ENCODE peak calls at places on chromosomes 2 and 18, in six cellular contexts. X, M, Q, T, Z and F are unnamed samples.

GRCh38 chr18:60485207-60485606 is 112.6 kb upstream of the MC4R start:
- DNase-seq in X (peak), M (no peak), Q (peak), T (no peak), Z (no peak), F (no peak)

GRCh38 chr2:121502246-121502645 is 28.4 kb upstream of the RNU4ATAC start:
- DNase-seq in X (peak), M (no peak), Q (peak), T (peak), Z (no peak), F (no peak)

GRCh38 chr2:6791682-6792081 is 74.0 kb downstream of the CMPK2 start:
- DNase-seq in X (no peak), M (peak), Q (no peak), T (no peak), Z (no peak), F (no peak)

GRCh38 chr2:20507166-20507692 is 60.4 kb downstream of the RHOB start:
- DNase-seq in X (no peak), M (no peak), Q (peak), T (peak), Z (no peak), F (no peak)

GRCh38 chr18:45110577-45111506 is 430.2 kb downstream of the SETBP1 start:
- DNase-seq in X (no peak), M (no peak), Q (no peak), T (no peak), Z (no peak), F (no peak)

GRCh38 chr2:46010925-46011490 is 286.2 kb upstream of the EPAS1 start:
- DNase-seq in X (peak), M (peak), Q (peak), T (peak), Z (peak), F (no peak)

GRCh38 chr2:143160732-143161707 is 31.8 kb downstream of the ARHGAP15 start:
- DNase-seq in X (no peak), M (no peak), Q (no peak), T (no peak), Z (no peak), F (peak)

GRCh38 chr18:58297198-58297597 is 253.2 kb downstream of the NEDD4L start:
- DNase-seq in X (peak), M (peak), Q (peak), T (peak), Z (no peak), F (no peak)

GRCh38 chr2:174048238-174048637 is 83.1 kb upstream of the SP3 start:
- DNase-seq in X (no peak), M (no peak), Q (no peak), T (no peak), Z (no peak), F (no peak)

GRCh38 chr2:17749753-17750438 is 3.7 kb downstream of the SMC6 start:
- DNase-seq in X (no peak), M (no peak), Q (no peak), T (no peak), Z (no peak), F (no peak)

GRCh38 chr2:205187731-205188130 is 494.6 kb upstream of the NRP2 start:
- DNase-seq in X (peak), M (no peak), Q (peak), T (no peak), Z (no peak), F (no peak)

GRCh38 chr2:102449370-102449974 is 23.6 kb upstream of the SLC9A4 start:
- DNase-seq in X (peak), M (peak), Q (peak), T (peak), Z (peak), F (no peak)

GRCh38 chr2:71829008-71829407 is 318.7 kb downstream of the CYP26B1 start:
- DNase-seq in X (no peak), M (no peak), Q (no peak), T (no peak), Z (no peak), F (no peak)
- H4K8ac ChIP-seq in X (no peak), M (no peak), Q (no peak), T (no peak), Z (no peak), F (no peak)

GRCh38 chr2:72146357-72147302 is 1.0 kb downstream of the CYP26B1 start:
- DNase-seq in X (peak), M (no peak), Q (no peak), T (no peak), Z (peak), F (no peak)
- H3K4me3 ChIP-seq in X (peak), M (peak), Q (no peak), T (peak), Z (peak), F (peak)

DNA sequence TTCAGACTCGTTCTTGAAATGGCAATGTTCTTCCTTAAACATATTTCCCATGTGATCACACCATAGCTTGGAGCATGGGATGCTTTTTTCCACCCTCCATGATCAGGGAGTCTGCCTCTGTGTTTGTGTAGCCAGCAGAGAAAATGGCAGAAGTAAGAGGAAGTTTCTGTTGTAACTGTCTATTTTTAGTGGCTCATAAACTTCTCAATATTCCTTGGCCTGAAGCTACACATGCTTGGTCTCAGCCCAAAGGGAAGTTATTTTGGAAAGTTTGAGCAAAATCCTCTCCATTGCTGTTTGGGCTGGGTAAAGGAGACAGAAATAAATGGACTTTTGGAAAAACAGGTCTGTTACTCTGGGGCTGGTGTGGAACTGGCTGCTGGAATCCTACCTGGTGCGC is 33.4 kb upstream of the ITGA6 start:
- DNase-seq in X (no peak), M (no peak), Q (no peak), T (no peak), Z (no peak), F (no peak)
- H4K8ac ChIP-seq in X (no peak), M (no peak), Q (no peak), T (no peak), Z (no peak), F (no peak)

GRCh38 chr2:55153564-55154315 is 78.4 kb downstream of the CLHC1 start:
- DNase-seq in X (peak), M (no peak), Q (no peak), T (peak), Z (no peak), F (no peak)

GRCh38 chr2:55148269-55148668 is 83.8 kb downstream of the CLHC1 start:
- DNase-seq in X (peak), M (peak), Q (peak), T (peak), Z (no peak), F (no peak)

GRCh38 chr2:55152475-55153422 is 79.3 kb downstream of the CLHC1 start:
- DNase-seq in X (no peak), M (no peak), Q (no peak), T (peak), Z (no peak), F (no peak)

GRCh38 chr2:55151721-55152433 is 80.2 kb downstream of the CLHC1 start:
- DNase-seq in X (no peak), M (no peak), Q (peak), T (peak), Z (no peak), F (no peak)

GRCh38 chr2:55150834-55151233 is 81.3 kb downstream of the CLHC1 start:
- DNase-seq in X (no peak), M (no peak), Q (no peak), T (no peak), Z (no peak), F (no peak)
- H3K4me3 ChIP-seq in X (no peak), M (no peak), Q (no peak), T (no peak), Z (no peak), F (no peak)

GRCh38 chr2:237128845-237129592 is 43.3 kb downstream of the COPS8 start:
- DNase-seq in X (no peak), M (no peak), Q (no peak), T (no peak), Z (no peak), F (no peak)
- H4K8ac ChIP-seq in X (no peak), M (no peak), Q (peak), T (peak), Z (no peak), F (no peak)

GRCh38 chr2:10331033-10331701 is 28.5 kb downstream of the HPCAL1 start:
- DNase-seq in X (peak), M (peak), Q (no peak), T (peak), Z (no peak), F (no peak)
- H3K4me3 ChIP-seq in X (peak), M (no peak), Q (no peak), T (no peak), Z (no peak), F (no peak)

GRCh38 chr2:16396171-16396570 is 269.5 kb downstream of the CYRIA start:
- DNase-seq in X (no peak), M (no peak), Q (no peak), T (no peak), Z (no peak), F (no peak)

GRCh38 chr2:16394072-16394985 is 271.3 kb downstream of the CYRIA start:
- DNase-seq in X (no peak), M (peak), Q (no peak), T (no peak), Z (no peak), F (no peak)

GRCh38 chr2:16395601-16396000 is 270.0 kb downstream of the CYRIA start:
- DNase-seq in X (peak), M (no peak), Q (no peak), T (no peak), Z (no peak), F (no peak)

GRCh38 chr2:16393483-16394071 is 272.1 kb downstream of the CYRIA start:
- DNase-seq in X (no peak), M (no peak), Q (no peak), T (no peak), Z (no peak), F (no peak)

GRCh38 chr2:16394986-16395550 is 270.6 kb downstream of the CYRIA start:
- DNase-seq in X (no peak), M (no peak), Q (no peak), T (no peak), Z (no peak), F (no peak)
- H4K8ac ChIP-seq in X (no peak), M (no peak), Q (no peak), T (no peak), Z (no peak), F (no peak)

GRCh38 chr2:166173263-166173662 is 45.4 kb upstream of the SCN1A start:
- DNase-seq in X (no peak), M (no peak), Q (no peak), T (no peak), Z (no peak), F (no peak)
- H3K4me3 ChIP-seq in X (no peak), M (no peak), Q (no peak), T (no peak), Z (no peak), F (no peak)

DNA sequence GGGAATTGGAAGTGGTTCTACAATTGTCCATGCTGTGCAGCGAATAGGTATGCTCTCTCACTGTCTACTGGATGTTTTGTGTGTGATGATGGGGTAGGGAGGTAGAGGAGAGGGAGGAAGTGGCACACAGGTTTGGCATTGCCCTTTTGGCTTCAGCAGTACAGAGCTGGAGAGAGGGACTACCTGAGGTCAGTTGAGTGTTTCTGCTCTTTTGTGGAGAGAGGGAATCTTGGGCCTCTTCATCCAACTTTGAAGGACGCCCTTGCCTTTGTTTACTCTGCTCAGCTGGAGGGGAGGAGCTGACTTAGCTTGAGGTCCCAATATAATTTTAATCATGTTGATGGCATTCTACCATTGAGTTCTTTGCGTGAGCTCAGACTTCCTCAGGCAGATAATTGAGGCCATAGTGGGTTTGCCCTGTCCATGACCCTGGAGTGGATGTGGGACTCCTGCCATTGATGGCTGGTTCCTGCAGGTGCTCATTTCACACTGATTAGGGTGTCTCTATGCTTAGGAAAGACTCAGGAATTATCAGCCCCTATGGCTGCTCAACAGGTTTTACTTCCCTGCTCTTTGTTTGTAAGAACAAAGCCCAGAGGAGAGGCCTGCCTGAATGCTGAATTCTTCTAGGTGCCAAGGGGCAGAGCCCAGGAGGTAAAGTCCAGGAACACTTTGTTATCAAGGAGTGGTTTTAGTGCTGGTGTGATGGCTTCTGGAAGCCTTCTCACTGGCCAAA is 7.2 kb downstream of the RPIA start:
- DNase-seq in X (peak), M (peak), Q (no peak), T (no peak), Z (no peak), F (no peak)
- H4K8ac ChIP-seq in X (no peak), M (no peak), Q (no peak), T (no peak), Z (no peak), F (no peak)

DNA sequence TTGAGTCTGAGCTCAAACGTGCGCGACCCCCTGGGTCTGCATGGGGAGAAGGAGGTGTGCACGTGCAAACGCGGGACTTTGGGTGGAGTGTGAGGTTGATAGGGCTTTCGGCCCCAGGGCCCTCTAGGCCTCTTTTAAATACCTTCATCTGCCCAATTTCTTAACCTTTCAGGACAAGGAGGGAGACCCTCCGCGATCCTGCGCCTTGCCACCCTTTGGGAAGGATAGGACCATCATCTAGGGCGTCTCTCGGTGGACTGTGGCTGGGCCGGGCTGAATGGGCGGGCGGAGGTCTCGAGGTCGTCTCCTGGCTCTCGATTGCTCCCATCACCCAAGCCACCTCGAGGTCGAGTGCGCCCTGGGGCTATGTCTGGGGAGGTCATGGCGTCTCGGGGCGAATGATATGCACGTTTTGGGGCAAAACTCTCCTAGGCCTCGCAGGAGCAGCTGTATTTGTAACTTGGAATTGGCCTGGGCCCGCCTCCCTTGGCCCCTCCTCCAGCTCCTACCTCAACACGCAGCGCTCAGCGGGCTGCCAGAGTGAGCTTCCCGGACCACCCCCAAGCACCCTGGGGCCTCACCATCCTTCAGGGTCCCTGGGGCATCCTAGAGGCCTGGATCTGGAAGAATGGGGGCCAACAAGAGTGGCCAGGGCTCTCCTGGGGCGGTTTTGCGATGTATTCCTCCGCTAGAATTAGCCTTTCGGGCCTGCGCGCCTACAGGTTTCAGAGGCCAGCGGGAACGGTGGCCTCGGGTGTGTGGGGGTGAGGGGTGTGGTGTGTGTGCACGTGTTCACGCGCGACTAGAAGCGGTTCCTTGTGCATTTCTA is 8.7 kb upstream of the SIX3 start:
- DNase-seq in X (no peak), M (peak), Q (no peak), T (no peak), Z (peak), F (no peak)
- H3K4me3 ChIP-seq in X (no peak), M (no peak), Q (no peak), T (no peak), Z (peak), F (peak)